ENCODE peak calls at places on chromosome 20, in four cellular contexts. One of them, this sample, is unnamed.
A peak's percentile ranks its signal among the peaks of the same experiment; 100 is the strongest.

GRCh38 chr20:3818155-3819151 is 1.9 kb upstream of the AP5S1 start:
- DNase-seq in brain microvascular endothelial cell: peak; percentile 76
- DNase-seq in IMR-90: peak; percentile 87
- DNase-seq in heart right ventricle: no peak
- DNase-seq in this sample: peak; percentile 71

GRCh38 chr20:61112515-61112914 is 139.5 kb upstream of the CDH4 start:
- DNase-seq in brain microvascular endothelial cell: no peak
- DNase-seq in IMR-90: peak; percentile 12
- DNase-seq in heart right ventricle: no peak
- DNase-seq in this sample: no peak

GRCh38 chr20:14197097-14197496 is 140.3 kb downstream of the FLRT3 start:
- DNase-seq in brain microvascular endothelial cell: peak; percentile 26
- DNase-seq in IMR-90: peak; percentile 64
- DNase-seq in heart right ventricle: no peak
- DNase-seq in this sample: no peak

GRCh38 chr20:52945268-52945667 is 26.9 kb upstream of the TSHZ2 start:
- DNase-seq in brain microvascular endothelial cell: no peak
- DNase-seq in IMR-90: no peak
- DNase-seq in heart right ventricle: no peak
- DNase-seq in this sample: no peak

GRCh38 chr20:17615645-17616479 is 46.0 kb downstream of the DSTN start:
- DNase-seq in brain microvascular endothelial cell: no peak
- DNase-seq in IMR-90: no peak
- DNase-seq in heart right ventricle: no peak
- DNase-seq in this sample: no peak

GRCh38 chr20:34312544-34313217 is 9.5 kb upstream of the AHCY start:
- DNase-seq in brain microvascular endothelial cell: peak; percentile 77
- DNase-seq in IMR-90: peak; percentile 81
- DNase-seq in heart right ventricle: peak; percentile 82
- DNase-seq in this sample: peak; percentile 91

GRCh38 chr20:8255945-8256632 is 124.0 kb downstream of the PLCB1 start:
- DNase-seq in brain microvascular endothelial cell: no peak
- DNase-seq in IMR-90: no peak
- DNase-seq in heart right ventricle: no peak
- DNase-seq in this sample: no peak

GRCh38 chr20:17281478-17281877 is 54.6 kb downstream of the PCSK2 start:
- DNase-seq in brain microvascular endothelial cell: no peak
- DNase-seq in IMR-90: peak; percentile 19
- DNase-seq in heart right ventricle: no peak
- DNase-seq in this sample: no peak

GRCh38 chr20:38905375-38905774 is 20.8 kb upstream of the FAM83D start:
- DNase-seq in brain microvascular endothelial cell: no peak
- DNase-seq in IMR-90: no peak
- DNase-seq in heart right ventricle: no peak
- DNase-seq in this sample: no peak

GRCh38 chr20:24590193-24590982 is 121.0 kb downstream of the SYNDIG1 start:
- DNase-seq in brain microvascular endothelial cell: no peak
- DNase-seq in IMR-90: no peak
- DNase-seq in heart right ventricle: no peak
- DNase-seq in this sample: no peak

GRCh38 chr20:50820515-50821256 is 25.8 kb downstream of the BCAS4 start:
- DNase-seq in brain microvascular endothelial cell: no peak
- DNase-seq in IMR-90: no peak
- DNase-seq in heart right ventricle: no peak
- DNase-seq in this sample: no peak

GRCh38 chr20:50713677-50714101 is 17.7 kb upstream of the PARD6B start:
- DNase-seq in brain microvascular endothelial cell: no peak
- DNase-seq in IMR-90: peak; percentile 61
- DNase-seq in heart right ventricle: no peak
- DNase-seq in this sample: no peak

GRCh38 chr20:15576401-15576800 is 996.8 kb downstream of the KIF16B start:
- DNase-seq in brain microvascular endothelial cell: no peak
- DNase-seq in IMR-90: peak; percentile 26
- DNase-seq in heart right ventricle: no peak
- DNase-seq in this sample: no peak

GRCh38 chr20:47334022-47334551 is 22.4 kb downstream of the ZMYND8 start:
- DNase-seq in brain microvascular endothelial cell: peak; percentile 95
- DNase-seq in IMR-90: peak; percentile 96
- DNase-seq in heart right ventricle: no peak
- DNase-seq in this sample: peak; percentile 58

GRCh38 chr20:59082077-59082740 is 39.6 kb upstream of the PRELID3B start:
- DNase-seq in brain microvascular endothelial cell: no peak
- DNase-seq in IMR-90: peak; percentile 84
- DNase-seq in heart right ventricle: no peak
- DNase-seq in this sample: no peak

GRCh38 chr20:61295726-61296628 is 43.9 kb downstream of the CDH4 start:
- DNase-seq in brain microvascular endothelial cell: no peak
- DNase-seq in IMR-90: no peak
- DNase-seq in heart right ventricle: no peak
- DNase-seq in this sample: no peak

GRCh38 chr20:10316582-10316981 is 98.0 kb downstream of the SNAP25 start:
- DNase-seq in brain microvascular endothelial cell: no peak
- DNase-seq in IMR-90: no peak
- DNase-seq in heart right ventricle: no peak
- DNase-seq in this sample: no peak

GRCh38 chr20:38204936-38205435 is 39.9 kb upstream of the TGM2 start:
- DNase-seq in brain microvascular endothelial cell: no peak
- DNase-seq in IMR-90: peak; percentile 66
- DNase-seq in heart right ventricle: no peak
- DNase-seq in this sample: no peak

GRCh38 chr20:50744143-50744792 is 12.9 kb downstream of the PARD6B start:
- DNase-seq in brain microvascular endothelial cell: peak; percentile 84
- DNase-seq in IMR-90: peak; percentile 88
- DNase-seq in heart right ventricle: peak; percentile 56
- DNase-seq in this sample: peak; percentile 87

GRCh38 chr20:2911200-2911599 is 37.9 kb downstream of the PTPRA start:
- DNase-seq in brain microvascular endothelial cell: no peak
- DNase-seq in IMR-90: peak; percentile 34
- DNase-seq in heart right ventricle: no peak
- DNase-seq in this sample: no peak

GRCh38 chr20:56316483-56316882 is 42.3 kb upstream of the FAM210B start:
- DNase-seq in brain microvascular endothelial cell: no peak
- DNase-seq in IMR-90: no peak
- DNase-seq in heart right ventricle: no peak
- DNase-seq in this sample: no peak

GRCh38 chr20:53865905-53866786 is 204.2 kb downstream of the BCAS1 start:
- DNase-seq in brain microvascular endothelial cell: peak; percentile 46
- DNase-seq in IMR-90: peak; percentile 77
- DNase-seq in heart right ventricle: no peak
- DNase-seq in this sample: no peak

GRCh38 chr20:63011798-63012197 is 5.0 kb upstream of the BHLHE23 start:
- DNase-seq in brain microvascular endothelial cell: no peak
- DNase-seq in IMR-90: no peak
- DNase-seq in heart right ventricle: no peak
- DNase-seq in this sample: no peak

GRCh38 chr20:59018817-59019216 is 412 bp upstream of the TUBB1 start:
- DNase-seq in brain microvascular endothelial cell: no peak
- DNase-seq in IMR-90: no peak
- DNase-seq in heart right ventricle: peak; percentile 10
- DNase-seq in this sample: no peak

GRCh38 chr20:17657898-17658647 is 24.0 kb downstream of the RRBP1 start:
- DNase-seq in brain microvascular endothelial cell: no peak
- DNase-seq in IMR-90: no peak
- DNase-seq in heart right ventricle: no peak
- DNase-seq in this sample: no peak

GRCh38 chr20:10672579-10673127 is 1.1 kb downstream of the JAG1 start:
- DNase-seq in brain microvascular endothelial cell: no peak
- DNase-seq in IMR-90: peak; percentile 67
- DNase-seq in heart right ventricle: peak; percentile 65
- DNase-seq in this sample: peak; percentile 63

GRCh38 chr20:25246182-25246943 is 1.5 kb upstream of the PYGB start:
- DNase-seq in brain microvascular endothelial cell: no peak
- DNase-seq in IMR-90: no peak
- DNase-seq in heart right ventricle: no peak
- DNase-seq in this sample: no peak

GRCh38 chr20:25859649-25860530 is 163.2 kb upstream of the ZNF337 start:
- DNase-seq in brain microvascular endothelial cell: peak; percentile 82
- DNase-seq in IMR-90: no peak
- DNase-seq in heart right ventricle: peak; percentile 89
- DNase-seq in this sample: peak; percentile 78

GRCh38 chr20:17343631-17344447 is 117.0 kb downstream of the PCSK2 start:
- DNase-seq in brain microvascular endothelial cell: no peak
- DNase-seq in IMR-90: no peak
- DNase-seq in heart right ventricle: no peak
- DNase-seq in this sample: no peak

GRCh38 chr20:41001497-41001896 is 27.1 kb upstream of the TOP1 start:
- DNase-seq in brain microvascular endothelial cell: no peak
- DNase-seq in IMR-90: peak; percentile 33
- DNase-seq in heart right ventricle: no peak
- DNase-seq in this sample: no peak

GRCh38 chr20:59073582-59073981 is 31.0 kb upstream of the PRELID3B start:
- DNase-seq in brain microvascular endothelial cell: no peak
- DNase-seq in IMR-90: no peak
- DNase-seq in heart right ventricle: no peak
- DNase-seq in this sample: no peak

GRCh38 chr20:49657118-49657901 is 56.4 kb downstream of the B4GALT5 start:
- DNase-seq in brain microvascular endothelial cell: no peak
- DNase-seq in IMR-90: peak; percentile 84
- DNase-seq in heart right ventricle: no peak
- DNase-seq in this sample: no peak

GRCh38 chr20:49658508-49658907 is 55.2 kb downstream of the B4GALT5 start:
- DNase-seq in brain microvascular endothelial cell: no peak
- DNase-seq in IMR-90: no peak
- DNase-seq in heart right ventricle: no peak
- DNase-seq in this sample: no peak

GRCh38 chr20:49653925-49654324 is 59.8 kb downstream of the B4GALT5 start:
- DNase-seq in brain microvascular endothelial cell: no peak
- DNase-seq in IMR-90: no peak
- DNase-seq in heart right ventricle: no peak
- DNase-seq in this sample: no peak

GRCh38 chr20:49659096-49659495 is 54.6 kb downstream of the B4GALT5 start:
- DNase-seq in brain microvascular endothelial cell: no peak
- DNase-seq in IMR-90: no peak
- DNase-seq in heart right ventricle: no peak
- DNase-seq in this sample: no peak

GRCh38 chr20:49656304-49656703 is 57.4 kb downstream of the B4GALT5 start:
- DNase-seq in brain microvascular endothelial cell: no peak
- DNase-seq in IMR-90: peak; percentile 65
- DNase-seq in heart right ventricle: no peak
- DNase-seq in this sample: no peak
- H3K27ac ChIP-seq in brain microvascular endothelial cell: no peak overlapping the region
- H3K27ac ChIP-seq in IMR-90: no peak overlapping the region
- H3K27ac ChIP-seq in heart right ventricle: no peak overlapping the region
- H3K27ac ChIP-seq in this sample: peak overlapping the region; percentile 78

DNA sequence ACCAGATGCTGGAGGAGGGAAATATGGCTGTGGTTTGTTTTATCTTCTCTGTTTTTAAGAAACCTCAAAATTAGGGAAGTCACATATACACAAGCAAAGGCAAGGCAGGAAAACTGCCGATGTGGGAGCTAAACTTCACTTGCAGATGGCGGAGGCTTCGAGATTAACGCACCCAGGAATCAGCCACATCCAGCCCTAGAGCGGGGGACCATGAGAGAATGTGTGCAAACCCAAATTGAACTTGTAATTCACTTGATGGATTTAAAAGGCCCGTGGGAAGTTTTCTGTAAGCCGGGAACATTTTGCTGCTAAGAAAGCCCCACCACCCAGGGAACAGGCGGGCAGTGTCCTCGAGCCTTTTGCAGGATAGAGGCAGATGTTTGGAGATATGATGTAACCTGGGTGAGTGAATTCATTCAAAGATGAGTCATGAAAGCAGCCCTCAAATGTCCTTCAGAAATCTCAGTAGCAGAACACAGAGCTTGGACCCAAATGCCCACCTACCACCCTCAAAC is 39.9 kb downstream of the PREX1 start:
- DNase-seq in brain microvascular endothelial cell: peak; percentile 65
- DNase-seq in IMR-90: peak; percentile 47
- DNase-seq in heart right ventricle: no peak
- DNase-seq in this sample: no peak
- H3K27ac ChIP-seq in brain microvascular endothelial cell: no peak overlapping the region
- H3K27ac ChIP-seq in IMR-90: no peak overlapping the region
- H3K27ac ChIP-seq in heart right ventricle: no peak overlapping the region
- H3K27ac ChIP-seq in this sample: no peak overlapping the region

DNA sequence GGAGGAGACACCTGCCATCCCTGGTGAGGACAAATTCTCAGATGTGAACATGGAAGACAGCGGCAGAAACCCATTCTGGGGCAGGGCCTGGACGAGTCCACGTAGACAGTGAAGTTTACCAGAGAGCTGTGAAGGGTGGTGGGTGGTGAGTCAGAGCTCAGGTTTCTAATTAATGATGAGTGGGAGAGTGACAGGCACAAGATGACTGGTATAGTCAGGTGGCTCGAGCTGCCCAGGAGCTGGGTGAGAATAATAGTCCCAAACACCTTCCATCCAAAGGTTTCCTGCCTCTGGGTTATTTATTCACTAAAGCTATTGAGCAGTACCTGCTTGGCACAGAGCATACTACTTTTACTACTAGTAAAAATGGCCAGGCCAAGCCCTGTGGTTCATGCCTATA is 6.0 kb downstream of the TLDC2 start:
- DNase-seq in brain microvascular endothelial cell: no peak
- DNase-seq in IMR-90: no peak
- DNase-seq in heart right ventricle: no peak
- DNase-seq in this sample: no peak
- H3K27ac ChIP-seq in brain microvascular endothelial cell: no peak overlapping the region
- H3K27ac ChIP-seq in IMR-90: no peak overlapping the region
- H3K27ac ChIP-seq in heart right ventricle: no peak overlapping the region
- H3K27ac ChIP-seq in this sample: no peak overlapping the region

GRCh38 chr20:44861547-44862006 is 23.9 kb upstream of the YWHAB start:
- DNase-seq in brain microvascular endothelial cell: peak; percentile 16
- DNase-seq in IMR-90: peak; percentile 18
- DNase-seq in heart right ventricle: no peak
- DNase-seq in this sample: peak; percentile 69

GRCh38 chr20:44851545-44851944 is 34.0 kb upstream of the YWHAB start:
- DNase-seq in brain microvascular endothelial cell: no peak
- DNase-seq in IMR-90: no peak
- DNase-seq in heart right ventricle: no peak
- DNase-seq in this sample: no peak

GRCh38 chr20:44858959-44859358 is 26.5 kb upstream of the YWHAB start:
- DNase-seq in brain microvascular endothelial cell: no peak
- DNase-seq in IMR-90: no peak
- DNase-seq in heart right ventricle: no peak
- DNase-seq in this sample: no peak

GRCh38 chr20:44856847-44857448 is 28.6 kb upstream of the YWHAB start:
- DNase-seq in brain microvascular endothelial cell: no peak
- DNase-seq in IMR-90: peak; percentile 5
- DNase-seq in heart right ventricle: no peak
- DNase-seq in this sample: no peak

GRCh38 chr20:44856442-44856841 is 29.1 kb upstream of the YWHAB start:
- DNase-seq in brain microvascular endothelial cell: no peak
- DNase-seq in IMR-90: no peak
- DNase-seq in heart right ventricle: no peak
- DNase-seq in this sample: no peak
- H3K27ac ChIP-seq in brain microvascular endothelial cell: no peak overlapping the region
- H3K27ac ChIP-seq in IMR-90: no peak overlapping the region
- H3K27ac ChIP-seq in heart right ventricle: no peak overlapping the region
- H3K27ac ChIP-seq in this sample: no peak overlapping the region